ENCODE peak calls at places on chromosomes 12 and 14, in nine cellular contexts. M is A673; B is ovary; L is GM12891; H is ELF-1; D is activated CD4-positive, alpha-beta T cell treated with anti-CD3 and anti-CD28 coated beads, Interleukin-2, amount 10 ng/mL, durations not matched to agents 7 days and 5 days; Q is HT1080; X is cardiac septum; F is CD14-positive monocyte. A is an unnamed sample.

GRCh38 chr14:101113108-101113612 is 209.6 kb upstream of the RTL1 start:
- DNase-seq in D (no peak), L (no peak), B (no peak), H (no peak), Q (no peak), X (peak), M (no peak), F (no peak), A (no peak)

GRCh38 chr12:129675947-129676346 is 227.9 kb downstream of the TMEM132D start:
- DNase-seq in X (no peak), F (no peak), B (no peak), D (no peak), L (no peak), Q (no peak), H (no peak), M (no peak), A (peak)

GRCh38 chr14:33928895-33929294 is 22.0 kb downstream of the EGLN3 start:
- DNase-seq in X (no peak), F (no peak), H (no peak), M (no peak), D (no peak), L (no peak), B (no peak), Q (no peak), A (no peak)

GRCh38 chr12:90773526-90773925 is 181.4 kb downstream of the CCER1 start:
- DNase-seq in M (no peak), X (no peak), F (no peak), B (no peak), Q (no peak), L (no peak), H (no peak), D (no peak), A (no peak)

GRCh38 chr12:6614513-6615177 is 7.5 kb upstream of the CHD4 start:
- DNase-seq in M (peak), L (no peak), Q (no peak), D (no peak), B (peak), X (no peak), H (peak), F (no peak), A (no peak)

GRCh38 chr12:124496584-124496983 is 70.8 kb downstream of the NCOR2 start:
- DNase-seq in Q (no peak), X (no peak), L (no peak), H (no peak), B (no peak), M (no peak), F (no peak), D (no peak), A (no peak)

GRCh38 chr14:21894003-21894897 is 220.6 kb upstream of the OR4E1 start:
- DNase-seq in B (no peak), X (no peak), H (peak), M (peak), Q (no peak), D (peak), L (no peak), F (no peak), A (peak)

GRCh38 chr12:44847888-44848770 is 28.0 kb downstream of the NELL2 start:
- DNase-seq in F (no peak), H (no peak), X (no peak), Q (peak), D (peak), M (no peak), L (no peak), B (no peak), A (peak)

GRCh38 chr14:39766397-39767000 is 334.3 kb upstream of the FBXO33 start:
- DNase-seq in L (no peak), B (no peak), Q (no peak), F (no peak), D (no peak), X (no peak), H (no peak), M (no peak), A (no peak)

GRCh38 chr12:88539893-88540292 is 40.4 kb downstream of the KITLG start:
- DNase-seq in M (no peak), L (no peak), X (no peak), F (no peak), Q (no peak), H (no peak), B (no peak), D (no peak), A (no peak)

GRCh38 chr12:12010277-12011031 is 60.3 kb upstream of the BCL2L14 start:
- DNase-seq in Q (peak), B (no peak), H (no peak), F (peak), L (no peak), M (peak), D (peak), X (peak), A (peak)

GRCh38 chr14:91269076-91269991 is 24.8 kb upstream of the GPR68 start:
- DNase-seq in X (no peak), F (no peak), D (no peak), B (no peak), Q (no peak), H (no peak), L (no peak), M (no peak), A (no peak)

GRCh38 chr14:36619853-36620252 is 37.4 kb upstream of the NKX2-8 start:
- DNase-seq in M (no peak), X (no peak), H (no peak), F (no peak), D (no peak), B (no peak), L (no peak), Q (peak), A (no peak)

GRCh38 chr12:28711411-28711810 is 437.7 kb upstream of the FAR2 start:
- DNase-seq in Q (no peak), L (no peak), M (no peak), B (no peak), X (no peak), F (no peak), D (no peak), H (no peak), A (no peak)

GRCh38 chr12:48956279-48957140 is 777 bp downstream of the ARF3 start:
- DNase-seq in Q (peak), B (peak), X (peak), M (peak), D (no peak), L (no peak), F (no peak), H (peak), A (peak)

GRCh38 chr12:27531916-27532315 is 7.9 kb downstream of the PPFIBP1 start:
- DNase-seq in F (no peak), H (no peak), L (no peak), M (no peak), X (no peak), B (no peak), D (no peak), Q (no peak), A (no peak)

GRCh38 chr12:53345486-53346195 is 9.5 kb upstream of the SP7 start:
- DNase-seq in B (no peak), F (no peak), D (no peak), H (no peak), X (no peak), Q (no peak), M (peak), L (no peak), A (no peak)

GRCh38 chr14:36317650-36318049 is 2.8 kb downstream of the MBIP start:
- DNase-seq in B (no peak), X (no peak), Q (peak), L (no peak), H (no peak), F (no peak), D (no peak), M (peak), A (no peak)

GRCh38 chr12:111780166-111780565 is 13.4 kb downstream of the ALDH2 start:
- DNase-seq in Q (no peak), B (no peak), F (no peak), D (no peak), X (no peak), M (no peak), L (no peak), H (no peak), A (no peak)

GRCh38 chr12:68972570-68972969 is 39.6 kb upstream of the CPM start:
- DNase-seq in X (no peak), D (no peak), B (no peak), M (no peak), L (no peak), H (no peak), F (no peak), Q (no peak), A (no peak)

A was measured in DND-41.